ENCODE peak calls at places on chromosomes 2 and 18, in nine cellular contexts. U is AG04450, Y is NCI-H345, R is left colon, A is upper lobe of right lung, K is activated gamma-delta T cell treated with Interleukin-2 at 50 U/mL for 16 hours, O is cardiac fibroblast, G is stomach, T is bronchial epithelial cell. B is an unnamed sample.

GRCh38 chr18:629303-630150 is 27.9 kb upstream of the TYMS start:
- DNase-seq in U (no peak), Y (no peak), R (no peak), A (no peak), K (no peak), O (no peak), G (no peak), T (no peak), B (no peak)

GRCh38 chr2:153163055-153163454 is 315.5 kb downstream of the RPRM start:
- DNase-seq in U (no peak), Y (peak), R (no peak), A (no peak), K (no peak), O (peak), G (no peak), T (peak), B (no peak)

GRCh38 chr2:46514738-46515137 is 35.4 kb downstream of the TMEM247 start:
- DNase-seq in U (no peak), Y (no peak), R (no peak), A (no peak), K (no peak), O (no peak), G (no peak), T (no peak), B (no peak)

GRCh38 chr2:105454801-105455485 is 56.1 kb upstream of the FHL2 start:
- DNase-seq in U (no peak), Y (no peak), R (peak), A (no peak), K (no peak), O (peak), G (peak), T (peak), B (peak)

GRCh38 chr18:46676162-46676830 is 19.3 kb upstream of the LOXHD1 start:
- DNase-seq in U (no peak), Y (peak), R (no peak), A (no peak), K (no peak), O (no peak), G (no peak), T (no peak), B (peak)

GRCh38 chr2:195622966-195623365 is 34.1 kb upstream of the SLC39A10 start:
- DNase-seq in U (no peak), Y (no peak), R (no peak), A (no peak), K (no peak), O (peak), G (no peak), T (peak), B (no peak)

GRCh38 chr2:96887419-96888081 is 17.7 kb upstream of the SEMA4C start:
- DNase-seq in U (no peak), Y (no peak), R (no peak), A (peak), K (no peak), O (no peak), G (no peak), T (peak), B (no peak)

GRCh38 chr2:23037596-23037995 is 347.4 kb upstream of the KLHL29 start:
- DNase-seq in U (no peak), Y (no peak), R (no peak), A (no peak), K (no peak), O (no peak), G (no peak), T (no peak), B (no peak)

GRCh38 chr2:29489568-29489967 is 374.4 kb downstream of the CLIP4 start:
- DNase-seq in U (no peak), Y (no peak), R (no peak), A (no peak), K (no peak), O (no peak), G (no peak), T (no peak), B (no peak)

GRCh38 chr2:8662239-8662879 is 19.5 kb upstream of the ID2 start:
- DNase-seq in U (no peak), Y (no peak), R (no peak), A (peak), K (no peak), O (peak), G (no peak), T (peak), B (peak)

GRCh38 chr18:70044626-70045025 is 97.0 kb upstream of the CD226 start:
- DNase-seq in U (peak), Y (no peak), R (no peak), A (no peak), K (no peak), O (peak), G (no peak), T (peak), B (peak)

GRCh38 chr2:203656522-203657287 is 49.7 kb upstream of the CD28 start:
- DNase-seq in U (no peak), Y (no peak), R (peak), A (peak), K (no peak), O (peak), G (peak), T (peak), B (peak)

GRCh38 chr2:27717070-27717453 is 53.4 kb downstream of the SLC4A1AP start:
- DNase-seq in U (no peak), Y (no peak), R (no peak), A (no peak), K (no peak), O (peak), G (no peak), T (peak), B (peak)

GRCh38 chr2:65033178-65033577 is 23.0 kb upstream of the CEP68 start:
- DNase-seq in U (no peak), Y (no peak), R (no peak), A (no peak), K (no peak), O (peak), G (no peak), T (no peak), B (peak)

GRCh38 chr18:62590799-62591640 is 68.2 kb downstream of the ZCCHC2 start:
- DNase-seq in U (no peak), Y (no peak), R (no peak), A (no peak), K (no peak), O (no peak), G (no peak), T (no peak), B (no peak)

GRCh38 chr2:108458082-108458481 is 9.1 kb downstream of the GCC2 start:
- DNase-seq in U (no peak), Y (no peak), R (no peak), A (no peak), K (no peak), O (no peak), G (no peak), T (no peak), B (no peak)

GRCh38 chr2:206558492-206558891 is 83.8 kb upstream of the FAM237A start:
- DNase-seq in U (no peak), Y (no peak), R (no peak), A (no peak), K (no peak), O (peak), G (no peak), T (no peak), B (peak)

GRCh38 chr18:78624646-78625279 is 354.9 kb upstream of the SALL3 start:
- DNase-seq in U (no peak), Y (no peak), R (no peak), A (no peak), K (no peak), O (no peak), G (peak), T (no peak), B (no peak)

GRCh38 chr18:51503351-51503750 is 305.9 kb upstream of the MEX3C start:
- DNase-seq in U (no peak), Y (no peak), R (no peak), A (no peak), K (no peak), O (no peak), G (no peak), T (no peak), B (no peak)

GRCh38 chr2:222360146-222360545 is 61.3 kb upstream of the PAX3 start:
- DNase-seq in U (no peak), Y (no peak), R (no peak), A (no peak), K (no peak), O (peak), G (no peak), T (no peak), B (no peak)